ENCODE peak calls at places on chromosomes 4 and X, in four cellular contexts. One of them, this sample, is unnamed.

GRCh38 chrX:482192-482701 is 95.5 kb upstream of the PPP2R3B start:
- DNase-seq in naive B cell: no peak
- DNase-seq in neuronal stem cell: no peak
- DNase-seq in caudate nucleus: no peak
- DNase-seq in this sample: no peak

GRCh38 chrX:40644175-40644574 is 3.2 kb downstream of the CXorf38 start:
- DNase-seq in naive B cell: peak
- DNase-seq in caudate nucleus: no peak
- DNase-seq in neuronal stem cell: no peak
- DNase-seq in this sample: no peak

GRCh38 chr4:13654158-13654797 is 26.8 kb upstream of the BOD1L1 start:
- DNase-seq in naive B cell: peak
- DNase-seq in neuronal stem cell: peak
- DNase-seq in caudate nucleus: peak
- DNase-seq in this sample: peak

GRCh38 chr4:61890321-61890720 is 690.2 kb downstream of the ADGRL3 start:
- DNase-seq in neuronal stem cell: no peak
- DNase-seq in caudate nucleus: no peak
- DNase-seq in naive B cell: no peak
- DNase-seq in this sample: no peak

GRCh38 chrX:17373337-17373736 is 1.7 kb upstream of the NHS start:
- DNase-seq in neuronal stem cell: no peak
- DNase-seq in naive B cell: no peak
- DNase-seq in caudate nucleus: no peak
- DNase-seq in this sample: no peak

GRCh38 chr4:137949746-137950145 is 292.4 kb downstream of the SLC7A11 start:
- DNase-seq in naive B cell: no peak
- DNase-seq in caudate nucleus: no peak
- DNase-seq in neuronal stem cell: no peak
- DNase-seq in this sample: peak

GRCh38 chrX:78066110-78066509 is 37.9 kb upstream of the PGK1 start:
- DNase-seq in caudate nucleus: no peak
- DNase-seq in naive B cell: no peak
- DNase-seq in neuronal stem cell: no peak
- DNase-seq in this sample: no peak

GRCh38 chrX:7235071-7235470 is 87.1 kb upstream of the PUDP start:
- DNase-seq in caudate nucleus: no peak
- DNase-seq in naive B cell: no peak
- DNase-seq in neuronal stem cell: no peak
- DNase-seq in this sample: no peak

GRCh38 chrX:69127466-69127865 is 37.8 kb downstream of the PJA1 start:
- DNase-seq in caudate nucleus: no peak
- DNase-seq in neuronal stem cell: no peak
- DNase-seq in naive B cell: no peak
- DNase-seq in this sample: peak

GRCh38 chr4:87036713-87037112 is 101.9 kb downstream of the AFF1 start:
- DNase-seq in caudate nucleus: no peak
- DNase-seq in neuronal stem cell: no peak
- DNase-seq in naive B cell: no peak
- DNase-seq in this sample: no peak

GRCh38 chrX:13607996-13608365 is 38.6 kb downstream of the EGFL6 start:
- DNase-seq in caudate nucleus: no peak
- DNase-seq in naive B cell: no peak
- DNase-seq in neuronal stem cell: no peak
- DNase-seq in this sample: no peak

GRCh38 chrX:34768290-34768689 is 111.2 kb upstream of the TMEM47 start:
- DNase-seq in caudate nucleus: no peak
- DNase-seq in neuronal stem cell: peak
- DNase-seq in naive B cell: no peak
- DNase-seq in this sample: no peak

GRCh38 chr4:137890802-137891201 is 351.3 kb downstream of the SLC7A11 start:
- DNase-seq in neuronal stem cell: no peak
- DNase-seq in caudate nucleus: no peak
- DNase-seq in naive B cell: no peak
- DNase-seq in this sample: no peak

GRCh38 chrX:39883664-39884063 is 214.1 kb downstream of the BCOR start:
- DNase-seq in naive B cell: no peak
- DNase-seq in caudate nucleus: no peak
- DNase-seq in neuronal stem cell: no peak
- DNase-seq in this sample: no peak

GRCh38 chrX:9153299-9153698 is 119.4 kb upstream of the FAM9B start:
- DNase-seq in caudate nucleus: no peak
- DNase-seq in neuronal stem cell: no peak
- DNase-seq in naive B cell: no peak
- DNase-seq in this sample: peak

GRCh38 chrX:128975716-128976115 is 547.6 kb downstream of the SMARCA1 start:
- DNase-seq in neuronal stem cell: peak
- DNase-seq in caudate nucleus: no peak
- DNase-seq in naive B cell: no peak
- DNase-seq in this sample: no peak

GRCh38 chr4:53307819-53308773 is 57.8 kb downstream of the SCFD2 start:
- DNase-seq in naive B cell: no peak
- DNase-seq in neuronal stem cell: no peak
- DNase-seq in caudate nucleus: no peak
- DNase-seq in this sample: no peak

GRCh38 chr4:24999392-25000104 is 31.2 kb downstream of the LGI2 start:
- DNase-seq in naive B cell: no peak
- DNase-seq in neuronal stem cell: no peak
- DNase-seq in caudate nucleus: no peak
- DNase-seq in this sample: no peak

GRCh38 chrX:10048695-10049094 is 81.5 kb downstream of the CLDN34 start:
- DNase-seq in naive B cell: no peak
- DNase-seq in neuronal stem cell: no peak
- DNase-seq in caudate nucleus: no peak
- DNase-seq in this sample: no peak

GRCh38 chr4:100889401-100889800 is 371.6 kb upstream of the EMCN start:
- DNase-seq in caudate nucleus: no peak
- DNase-seq in naive B cell: no peak
- DNase-seq in neuronal stem cell: no peak
- DNase-seq in this sample: no peak

GRCh38 chrX:63930140-63930539 is 145.1 kb upstream of the ARHGEF9 start:
- DNase-seq in naive B cell: no peak
- DNase-seq in caudate nucleus: no peak
- DNase-seq in neuronal stem cell: peak
- DNase-seq in this sample: peak

GRCh38 chr4:34293459-34293858 is 1950.9 kb downstream of the ARAP2 start:
- DNase-seq in neuronal stem cell: no peak
- DNase-seq in caudate nucleus: no peak
- DNase-seq in naive B cell: no peak
- DNase-seq in this sample: no peak

GRCh38 chr4:141680060-141680459 is 43.7 kb downstream of the IL15 start:
- DNase-seq in naive B cell: no peak
- DNase-seq in caudate nucleus: no peak
- DNase-seq in neuronal stem cell: no peak
- DNase-seq in this sample: no peak

GRCh38 chrX:120517936-120518335 is 42.8 kb downstream of the CUL4B start:
- DNase-seq in naive B cell: no peak
- DNase-seq in caudate nucleus: no peak
- DNase-seq in neuronal stem cell: no peak
- DNase-seq in this sample: peak

GRCh38 chrX:17923546-17923945 is 62.4 kb upstream of the RAI2 start:
- DNase-seq in naive B cell: no peak
- DNase-seq in neuronal stem cell: no peak
- DNase-seq in caudate nucleus: no peak
- DNase-seq in this sample: peak

GRCh38 chrX:55624403-55624802 is 1.2 kb downstream of the FOXR2 start:
- DNase-seq in caudate nucleus: no peak
- DNase-seq in naive B cell: no peak
- DNase-seq in neuronal stem cell: no peak
- DNase-seq in this sample: no peak

GRCh38 chr4:20137176-20137575 is 114.5 kb upstream of the SLIT2 start:
- DNase-seq in neuronal stem cell: no peak
- DNase-seq in caudate nucleus: no peak
- DNase-seq in naive B cell: no peak
- DNase-seq in this sample: peak

This sample was measured in ELR.